ENCODE peak calls at places on chromosomes 4 and X, in seven cellular contexts. M is SK-N-SH, R is endothelial cell of umbilical vein, H is GM23338, L is transverse colon, C is breast epithelium, X is H1. F is an unnamed sample.

GRCh38 chr4:115234405-115235093 is 121.1 kb upstream of the NDST4 start:
- DNase-seq in H (peak; percentile 34), C (no peak), M (peak; percentile 15), L (no peak), R (no peak), X (no peak), F (no peak)

GRCh38 chr4:123017078-123017477 is 94.7 kb upstream of the NUDT6 start:
- DNase-seq in C (no peak), R (no peak), M (no peak), H (no peak), L (no peak), X (no peak), F (no peak)

GRCh38 chr4:143184503-143185252 is at the start of gene USP38:
- DNase-seq in H (peak; percentile 94), R (peak; percentile 90), X (peak; percentile 81), L (peak; percentile 96), M (peak; percentile 93), C (peak; percentile 93), F (peak; percentile 52)

GRCh38 chr4:150525321-150525868 is 56.6 kb upstream of the MAB21L2 start:
- DNase-seq in L (no peak), H (no peak), M (no peak), C (no peak), X (no peak), R (no peak), F (no peak)

GRCh38 chr4:87555751-87556619 is 26.8 kb upstream of the SPARCL1 start:
- DNase-seq in X (no peak), R (peak; percentile 24), M (no peak), H (no peak), C (no peak), L (no peak), F (no peak)

GRCh38 chr4:79121875-79122358 is 182.7 kb upstream of the PAQR3 start:
- DNase-seq in H (no peak), X (no peak), C (no peak), L (no peak), R (no peak), M (no peak), F (no peak)

GRCh38 chr4:183118585-183118984 is 19.5 kb downstream of the WWC2 start:
- DNase-seq in H (peak; percentile 85), X (no peak), M (no peak), C (no peak), L (no peak), R (peak; percentile 73), F (no peak)

GRCh38 chrX:13498220-13498619 is 71.2 kb upstream of the EGFL6 start:
- DNase-seq in X (no peak), R (no peak), L (no peak), M (no peak), C (no peak), H (no peak), F (no peak)

GRCh38 chrX:153776611-153777045 is 4.2 kb upstream of the SRPK3 start:
- DNase-seq in H (no peak), L (no peak), M (no peak), X (no peak), R (no peak), C (no peak), F (no peak)

GRCh38 chr4:7247946-7248345 is 55.6 kb downstream of the SORCS2 start:
- DNase-seq in X (no peak), C (no peak), M (no peak), L (no peak), R (no peak), H (no peak), F (no peak)

GRCh38 chr4:78059524-78059889 is 2.4 kb downstream of the FRAS1 start:
- DNase-seq in C (peak; percentile 21), H (peak; percentile 97), X (peak; percentile 76), L (peak; percentile 59), M (peak; percentile 70), R (peak; percentile 61), F (no peak)

GRCh38 chr4:114077610-114078009 is 98.2 kb upstream of the ARSJ start:
- DNase-seq in X (no peak), R (peak; percentile 92), L (no peak), M (no peak), H (no peak), C (no peak), F (no peak)

GRCh38 chrX:37717708-37718107 is 32.1 kb downstream of the XK start:
- DNase-seq in R (no peak), C (no peak), L (no peak), X (no peak), M (no peak), H (no peak), F (no peak)

GRCh38 chrX:40644821-40645358 is 2.5 kb downstream of the CXorf38 start:
- DNase-seq in R (peak; percentile 71), C (peak; percentile 26), H (no peak), X (no peak), M (peak; percentile 27), L (peak; percentile 77), F (peak; percentile 37)

GRCh38 chr4:94564252-94564651 is 112.5 kb downstream of the PDLIM5 start:
- DNase-seq in X (no peak), L (no peak), H (peak; percentile 16), R (no peak), M (no peak), C (no peak), F (no peak)

GRCh38 chr4:94548571-94548970 is 96.8 kb downstream of the PDLIM5 start:
- DNase-seq in C (no peak), H (peak; percentile 33), M (no peak), L (no peak), X (no peak), R (peak; percentile 93), F (no peak)

GRCh38 chrX:154016366-154017076 is 3.2 kb downstream of the IRAK1 start:
- DNase-seq in C (no peak), L (no peak), R (no peak), H (no peak), X (no peak), M (no peak), F (no peak)

GRCh38 chrX:41561045-41561444 is 113.9 kb downstream of the NYX start:
- DNase-seq in R (peak; percentile 79), X (no peak), M (no peak), L (no peak), C (no peak), H (no peak), F (peak; percentile 5)

GRCh38 chr4:24928708-24929107 is 15.9 kb upstream of the CCDC149 start:
- DNase-seq in C (no peak), L (no peak), H (no peak), R (no peak), X (no peak), M (no peak), F (no peak)

GRCh38 chr4:98939892-98940298 is 11.0 kb upstream of the EIF4E start:
- DNase-seq in C (no peak), X (no peak), M (peak; percentile 42), H (peak; percentile 86), R (peak; percentile 81), L (no peak), F (no peak)

GRCh38 chr4:76897522-76898384 is at the start of gene SOWAHB:
- DNase-seq in L (peak; percentile 93), R (peak; percentile 12), M (peak; percentile 58), H (peak; percentile 85), C (peak; percentile 67), X (peak; percentile 80), F (peak; percentile 44)

DNA sequence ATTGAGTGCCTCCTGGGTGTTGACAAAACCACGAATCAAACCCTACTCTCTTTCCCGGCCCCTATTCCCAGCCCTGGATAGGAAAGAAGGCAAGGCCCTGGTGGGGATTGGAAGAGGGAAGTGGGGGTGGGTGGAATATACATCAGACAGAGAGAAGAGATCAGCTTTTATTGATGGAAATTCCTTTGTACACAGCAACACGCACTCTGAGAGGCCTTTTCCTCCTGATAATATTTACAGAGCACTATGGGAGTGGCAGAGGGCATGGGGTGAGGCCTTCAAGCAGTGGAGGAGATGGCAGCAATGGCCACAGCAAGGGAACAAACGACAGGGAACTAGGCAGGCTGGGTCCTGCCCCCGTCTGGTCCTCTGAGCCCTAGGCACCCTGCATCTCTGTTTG is 15.2 kb downstream of the IQSEC2 start:
- DNase-seq in H (no peak), C (no peak), R (no peak), X (no peak), M (no peak), L (no peak), F (no peak)
- TF ChIP-seq POLR2AphosphoS5 in H (no peak), C (no peak), R (no peak), X (no peak), M (no peak), L (no peak), F (no peak)

GRCh38 chrX:19024366-19024765 is 40.5 kb upstream of the PHKA2 start:
- DNase-seq in X (no peak), L (no peak), R (no peak), H (no peak), C (no peak), M (no peak), F (no peak)

GRCh38 chrX:19030805-19031204 is 46.9 kb upstream of the PHKA2 start:
- DNase-seq in C (no peak), X (no peak), L (no peak), R (no peak), M (no peak), H (no peak), F (no peak)

GRCh38 chrX:19034025-19034424 is 50.1 kb upstream of the PHKA2 start:
- DNase-seq in R (no peak), M (no peak), X (no peak), C (no peak), H (no peak), L (no peak), F (no peak)

DNA sequence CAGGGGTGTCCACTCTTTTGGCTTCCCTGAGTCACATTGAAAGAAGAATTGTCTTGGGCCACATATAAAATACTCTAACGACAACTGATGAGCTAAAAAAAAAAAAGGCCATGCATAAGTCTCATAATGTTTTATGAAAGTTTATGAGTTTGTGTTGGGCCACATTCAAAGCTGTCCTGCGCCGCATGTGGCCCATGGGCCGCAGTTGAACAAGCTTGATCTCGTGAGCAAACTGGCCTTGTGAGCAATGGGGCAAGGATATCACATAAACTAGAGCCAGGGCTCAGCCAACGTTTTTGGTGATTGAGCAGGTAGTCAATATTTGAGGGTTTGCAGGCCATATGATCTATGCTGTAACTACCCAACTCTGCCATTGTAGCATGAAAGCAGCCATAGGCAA is 44.6 kb upstream of the PHKA2 start:
- DNase-seq in C (no peak), X (no peak), L (no peak), M (no peak), R (no peak), H (no peak), F (no peak)
- TF ChIP-seq POLR2AphosphoS5 in C (no peak), X (no peak), L (no peak), M (no peak), R (no peak), H (no peak), F (no peak)

GRCh38 chrX:1860936-1861670 is 246.2 kb downstream of the ASMT start:
- DNase-seq in X (no peak), C (no peak), M (no peak), L (no peak), R (no peak), H (no peak), F (no peak)
- TF ChIP-seq POLR2AphosphoS5 in X (no peak), C (no peak), M (no peak), L (no peak), R (no peak), H (no peak), F (no peak)

GRCh38 chr4:119027815-119028214 is 107.8 kb upstream of the MYOZ2 start:
- DNase-seq in M (no peak), L (no peak), H (no peak), X (no peak), R (no peak), C (no peak), F (no peak)
- TF ChIP-seq POLR2AphosphoS5 in M (no peak), L (no peak), H (no peak), X (no peak), R (no peak), C (no peak), F (no peak)